ENCODE peak calls at places on chromosomes 16 and 17, in six cellular contexts. One of them, this sample, is unnamed.

GRCh38 chr16:86585821-86586611 is 7.7 kb downstream of the FOXL1 start:
- ATAC-seq in gastroesophageal sphincter: no peak
- ATAC-seq in heart right ventricle: no peak
- ATAC-seq in upper lobe of right lung: no peak
- ATAC-seq in T-cell: no peak
- ATAC-seq in naive B cell: no peak
- ATAC-seq in this sample: no peak

GRCh38 chr16:80054656-80055055 is 454.1 kb upstream of the MAF start:
- ATAC-seq in gastroesophageal sphincter: no peak
- ATAC-seq in T-cell: no peak
- ATAC-seq in naive B cell: no peak
- ATAC-seq in upper lobe of right lung: no peak
- ATAC-seq in heart right ventricle: no peak
- ATAC-seq in this sample: no peak

GRCh38 chr17:3546997-3547396 is 10.6 kb downstream of the TRPV3 start:
- ATAC-seq in gastroesophageal sphincter: no peak
- ATAC-seq in heart right ventricle: no peak
- ATAC-seq in T-cell: no peak
- ATAC-seq in upper lobe of right lung: no peak
- ATAC-seq in naive B cell: no peak
- ATAC-seq in this sample: no peak

GRCh38 chr17:16040710-16041251 is 41.2 kb downstream of the TTC19 start:
- ATAC-seq in gastroesophageal sphincter: no peak
- ATAC-seq in upper lobe of right lung: no peak
- ATAC-seq in T-cell: no peak
- ATAC-seq in naive B cell: no peak
- ATAC-seq in heart right ventricle: no peak
- ATAC-seq in this sample: no peak

GRCh38 chr17:4534515-4534914 is 20.7 kb downstream of the MYBBP1A start:
- ATAC-seq in upper lobe of right lung: no peak
- ATAC-seq in T-cell: no peak
- ATAC-seq in naive B cell: no peak
- ATAC-seq in heart right ventricle: no peak
- ATAC-seq in gastroesophageal sphincter: no peak
- ATAC-seq in this sample: peak; percentile 12

GRCh38 chr17:37826497-37827115 is 81.7 kb upstream of the HNF1B start:
- ATAC-seq in upper lobe of right lung: peak; percentile 84
- ATAC-seq in gastroesophageal sphincter: no peak
- ATAC-seq in T-cell: no peak
- ATAC-seq in heart right ventricle: no peak
- ATAC-seq in naive B cell: peak; percentile 90
- ATAC-seq in this sample: no peak

GRCh38 chr16:57480127-57480753 is 6.1 kb downstream of the DOK4 start:
- ATAC-seq in heart right ventricle: peak; percentile 60
- ATAC-seq in naive B cell: no peak
- ATAC-seq in upper lobe of right lung: peak; percentile 82
- ATAC-seq in gastroesophageal sphincter: peak; percentile 78
- ATAC-seq in T-cell: no peak
- ATAC-seq in this sample: no peak

GRCh38 chr16:77227745-77228144 is 28.5 kb downstream of the SYCE1L start:
- ATAC-seq in naive B cell: no peak
- ATAC-seq in gastroesophageal sphincter: no peak
- ATAC-seq in T-cell: no peak
- ATAC-seq in heart right ventricle: no peak
- ATAC-seq in upper lobe of right lung: no peak
- ATAC-seq in this sample: no peak

GRCh38 chr17:72618018-72618509 is 474.4 kb downstream of the SLC39A11 start:
- ATAC-seq in gastroesophageal sphincter: no peak
- ATAC-seq in T-cell: peak; percentile 88
- ATAC-seq in upper lobe of right lung: peak; percentile 51
- ATAC-seq in heart right ventricle: no peak
- ATAC-seq in naive B cell: no peak
- ATAC-seq in this sample: peak; percentile 83

GRCh38 chr16:1647904-1648303 is 30.2 kb upstream of the JPT2 start:
- ATAC-seq in upper lobe of right lung: no peak
- ATAC-seq in gastroesophageal sphincter: no peak
- ATAC-seq in heart right ventricle: no peak
- ATAC-seq in naive B cell: peak; percentile 82
- ATAC-seq in T-cell: no peak
- ATAC-seq in this sample: no peak

GRCh38 chr17:66481259-66481658 is 178.8 kb downstream of the PRKCA start:
- ATAC-seq in upper lobe of right lung: peak; percentile 59
- ATAC-seq in naive B cell: no peak
- ATAC-seq in gastroesophageal sphincter: no peak
- ATAC-seq in heart right ventricle: no peak
- ATAC-seq in T-cell: no peak
- ATAC-seq in this sample: no peak

This sample was measured in esophagus mucosa.